ENCODE peak calls at places on chromosomes 4 and X, in four cellular contexts. A, R, Z and M are unnamed samples.

GRCh38 chr4:125547842-125548241 is 233.1 kb downstream of the FAT4 start:
- DNase-seq in A (no peak), R (peak; percentile 59), Z (no peak), M (no peak)

GRCh38 chrX:117996918-117997480 is 119.6 kb downstream of the KLHL13 start:
- DNase-seq in A (no peak), R (peak; percentile 63), Z (no peak), M (peak; percentile 7)

GRCh38 chrX:78548012-78548411 is 111.1 kb downstream of the RTL3 start:
- DNase-seq in A (no peak), R (peak; percentile 26), Z (no peak), M (no peak)

GRCh38 chr4:24557036-24558022 is 27.0 kb downstream of the DHX15 start:
- DNase-seq in A (no peak), R (peak; percentile 63), Z (no peak), M (no peak)

GRCh38 chrX:149004936-149005335 is 500.2 kb downstream of the IDS start:
- DNase-seq in A (peak; percentile 30), R (no peak), Z (no peak), M (peak; percentile 53)

GRCh38 chr4:26568446-26568994 is 15.4 kb upstream of the TBC1D19 start:
- DNase-seq in A (no peak), R (peak; percentile 95), Z (no peak), M (peak; percentile 38)

GRCh38 chr4:24032371-24032989 is 142.6 kb upstream of the PPARGC1A start:
- DNase-seq in A (no peak), R (peak; percentile 8), Z (no peak), M (peak; percentile 67)

GRCh38 chr4:156505341-156505955 is 466.2 kb downstream of the PDGFC start:
- DNase-seq in A (peak; percentile 47), R (no peak), Z (peak; percentile 19), M (peak; percentile 76)

GRCh38 chrX:152926279-152926678 is 28.4 kb downstream of the ZNF185 start:
- DNase-seq in A (peak; percentile 76), R (peak; percentile 70), Z (no peak), M (peak; percentile 86)

GRCh38 chr4:37383579-37384229 is 139.2 kb downstream of the NWD2 start:
- DNase-seq in A (peak; percentile 36), R (peak; percentile 5), Z (no peak), M (peak; percentile 71)

GRCh38 chrX:30577362-30577961 is at the start of gene TASL:
- DNase-seq in A (no peak), R (no peak), Z (no peak), M (no peak)

GRCh38 chr4:5812506-5813229 is 80.2 kb downstream of the CRMP1 start:
- DNase-seq in A (no peak), R (peak; percentile 80), Z (no peak), M (peak; percentile 82)

GRCh38 chr4:143357161-143357845 is 20.6 kb downstream of the GAB1 start:
- DNase-seq in A (no peak), R (no peak), Z (no peak), M (no peak)

GRCh38 chr4:153513596-153513995 is 47.4 kb downstream of the TMEM131L start:
- DNase-seq in A (no peak), R (peak; percentile 74), Z (no peak), M (no peak)

GRCh38 chr4:22129454-22130075 is 181.0 kb upstream of the KCNIP4 start:
- DNase-seq in A (peak; percentile 76), R (peak; percentile 26), Z (peak; percentile 53), M (peak; percentile 81)

GRCh38 chr4:110087116-110087708 is 111.2 kb downstream of the ELOVL6 start:
- DNase-seq in A (no peak), R (peak; percentile 83), Z (no peak), M (no peak)

GRCh38 chr4:102341201-102341600 is 4.1 kb downstream of the SLC39A8 start:
- DNase-seq in A (no peak), R (no peak), Z (no peak), M (no peak)

GRCh38 chrX:110541266-110541665 is 182.6 kb downstream of the RTL9 start:
- DNase-seq in A (no peak), R (no peak), Z (no peak), M (no peak)

GRCh38 chr4:8316251-8316771 is 46.8 kb downstream of the HTRA3 start:
- DNase-seq in A (no peak), R (no peak), Z (no peak), M (no peak)

GRCh38 chr4:138494931-138495330 is 252.8 kb upstream of the SLC7A11 start:
- DNase-seq in A (peak; percentile 61), R (peak; percentile 46), Z (peak; percentile 51), M (peak; percentile 88)

GRCh38 chrX:11254417-11255109 is 38.6 kb upstream of the AMELX start:
- DNase-seq in A (no peak), R (no peak), Z (no peak), M (no peak)

GRCh38 chr4:115729739-115730266 is 616.4 kb upstream of the NDST4 start:
- DNase-seq in A (no peak), R (no peak), Z (no peak), M (no peak)

GRCh38 chr4:146488495-146489174 is 33.1 kb downstream of the SLC10A7 start:
- DNase-seq in A (no peak), R (peak; percentile 17), Z (no peak), M (no peak)

GRCh38 chr4:67035501-67035900 is 509.8 kb downstream of the CENPC start:
- DNase-seq in A (no peak), R (no peak), Z (no peak), M (no peak)

GRCh38 chr4:27916432-27917184 is 1056.0 kb downstream of the STIM2 start:
- DNase-seq in A (no peak), R (no peak), Z (no peak), M (no peak)

GRCh38 chr4:186948361-186949291 is 225.0 kb upstream of the FAT1 start:
- DNase-seq in A (peak; percentile 68), R (peak; percentile 83), Z (no peak), M (peak; percentile 74)

GRCh38 chrX:9341305-9342201 is 123.3 kb upstream of the TBL1X start:
- DNase-seq in A (peak; percentile 34), R (peak; percentile 69), Z (no peak), M (peak; percentile 47)

GRCh38 chrX:135688137-135688536 is 25.3 kb upstream of the CT45A1 start:
- DNase-seq in A (peak; percentile 43), R (no peak), Z (no peak), M (no peak)

GRCh38 chrX:119655125-119655524 is 37.8 kb downstream of the SEPTIN6 start:
- DNase-seq in A (no peak), R (peak; percentile 88), Z (no peak), M (peak; percentile 20)

GRCh38 chrX:153970398-153971123 is 1.1 kb downstream of the HCFC1 start:
- DNase-seq in A (peak; percentile 64), R (peak; percentile 71), Z (no peak), M (peak; percentile 88)

GRCh38 chr4:110417151-110417550 is 58.8 kb upstream of the ENPEP start:
- DNase-seq in A (no peak), R (no peak), Z (no peak), M (no peak)

GRCh38 chrX:810186-810585 is 179.6 kb downstream of the SHOX start:
- DNase-seq in A (no peak), R (no peak), Z (no peak), M (no peak)

GRCh38 chrX:3451566-3451965 is 105.1 kb upstream of the MXRA5 start:
- DNase-seq in A (no peak), R (no peak), Z (no peak), M (no peak)

GRCh38 chr4:113772319-113772718 is 10.8 kb upstream of the CAMK2D start:
- DNase-seq in A (no peak), R (no peak), Z (no peak), M (no peak)

GRCh38 chr4:31662951-31663350 is 942.8 kb downstream of the PCDH7 start:
- DNase-seq in A (no peak), R (no peak), Z (no peak), M (no peak)

GRCh38 chr4:184384056-184384809 is 90.1 kb downstream of the IRF2 start:
- DNase-seq in A (peak; percentile 29), R (peak; percentile 96), Z (no peak), M (no peak)

GRCh38 chr4:30717208-30718020 is 2.8 kb upstream of the PCDH7 start:
- DNase-seq in A (peak; percentile 83), R (peak; percentile 70), Z (no peak), M (no peak)

GRCh38 chr4:52288212-52288611 is 237.1 kb downstream of the SPATA18 start:
- DNase-seq in A (no peak), R (no peak), Z (no peak), M (no peak)

GRCh38 chr4:52292245-52292644 is 241.1 kb downstream of the SPATA18 start:
- DNase-seq in A (no peak), R (no peak), Z (no peak), M (peak; percentile 13)

GRCh38 chr4:52290468-52290867 is 239.4 kb downstream of the SPATA18 start:
- DNase-seq in A (no peak), R (no peak), Z (no peak), M (no peak)
- H4K5ac ChIP-seq in A (no peak overlapping the region), R (no peak overlapping the region), Z (no peak overlapping the region), M (no peak overlapping the region)

GRCh38 chr4:1798530-1799363 is 5.7 kb downstream of the FGFR3 start:
- DNase-seq in A (no peak), R (no peak), Z (no peak), M (no peak)

GRCh38 chr4:1801286-1801958 is 8.3 kb downstream of the FGFR3 start:
- DNase-seq in A (no peak), R (no peak), Z (no peak), M (no peak)

GRCh38 chr4:1800805-1801204 is 7.7 kb downstream of the FGFR3 start:
- DNase-seq in A (no peak), R (no peak), Z (no peak), M (no peak)

GRCh38 chr4:1799364-1799996 is 6.4 kb downstream of the FGFR3 start:
- DNase-seq in A (no peak), R (no peak), Z (no peak), M (no peak)

DNA sequence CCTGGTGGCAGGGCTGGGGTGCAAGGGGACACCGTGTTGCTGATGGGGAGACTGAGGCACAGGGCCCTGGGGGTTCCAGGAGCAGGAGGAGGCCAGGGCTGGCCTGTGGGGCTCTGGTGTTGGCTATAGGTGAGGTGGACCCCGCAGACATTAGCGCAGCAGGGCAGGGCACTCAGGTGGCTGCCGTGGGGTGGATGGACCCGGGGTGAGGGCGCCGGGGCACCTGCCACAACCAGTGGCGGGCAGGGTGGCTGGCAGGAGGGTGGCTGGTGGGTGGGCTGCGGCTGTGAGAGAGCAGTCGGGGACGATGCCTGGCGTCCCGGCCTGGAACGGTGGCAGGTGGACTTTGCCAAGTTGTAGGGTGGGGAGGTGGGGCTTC is 6.9 kb downstream of the FGFR3 start:
- DNase-seq in A (no peak), R (no peak), Z (no peak), M (no peak)
- H3K4me1 ChIP-seq in A (no peaks in the 10 kb centered on the region), R (no peaks in the 10 kb centered on the region), Z (peaks cover 3% of the 10 kb centered on the region), M (no peaks in the 10 kb centered on the region)

GRCh38 chr4:74109894-74110605 is 11.1 kb upstream of the CXCL2 start:
- DNase-seq in A (no peak), R (peak; percentile 93), Z (no peak), M (no peak)

GRCh38 chr4:74110670-74111069 is 11.7 kb upstream of the CXCL2 start:
- DNase-seq in A (no peak), R (no peak), Z (no peak), M (no peak)

GRCh38 chr4:74108457-74109115 is 9.6 kb upstream of the CXCL2 start:
- DNase-seq in A (no peak), R (no peak), Z (no peak), M (no peak)

GRCh38 chr4:74111576-74111975 is 12.6 kb upstream of the CXCL2 start:
- DNase-seq in A (no peak), R (no peak), Z (no peak), M (no peak)

GRCh38 chr4:74109116-74109791 is 10.3 kb upstream of the CXCL2 start:
- DNase-seq in A (peak; percentile 62), R (peak; percentile 97), Z (peak; percentile 21), M (peak; percentile 96)
- H2BK120ac ChIP-seq in A (no peak overlapping the region), R (peak overlapping the region; percentile 90), Z (no peak overlapping the region), M (peak overlapping the region; percentile 67)

GRCh38 chr4:3492741-3493719 is 29.9 kb downstream of the DOK7 start:
- DNase-seq in A (no peak), R (peak; percentile 52), Z (no peak), M (no peak)
- H4K5ac ChIP-seq in A (no peak overlapping the region), R (no peak overlapping the region), Z (no peak overlapping the region), M (no peak overlapping the region)